ENCODE peak calls at places on chromosome 21, in eight cellular contexts. F, N, V, W, R, K, C and X are unnamed samples.

GRCh38 chr21:29091032-29091431 is 17.6 kb upstream of the CCT8 start:
- DNase-seq in F (no peak), N (no peak), V (peak; percentile 63), W (no peak), R (no peak), K (no peak), C (no peak), X (no peak)

GRCh38 chr21:29904359-29905282 is 35.2 kb downstream of the GRIK1 start:
- DNase-seq in F (no peak), N (no peak), V (no peak), W (no peak), R (no peak), K (no peak), C (no peak), X (no peak)

GRCh38 chr21:26449161-26449560 is 123.9 kb downstream of the CYYR1 start:
- DNase-seq in F (no peak), N (no peak), V (peak; percentile 9), W (no peak), R (no peak), K (no peak), C (peak; percentile 64), X (no peak)

GRCh38 chr21:41924355-41924754 is 29.5 kb downstream of the C2CD2 start:
- DNase-seq in F (no peak), N (no peak), V (no peak), W (peak; percentile 37), R (no peak), K (no peak), C (no peak), X (peak; percentile 5)

GRCh38 chr21:39647476-39647875 is 34.7 kb downstream of the B3GALT5 start:
- DNase-seq in F (no peak), N (no peak), V (peak; percentile 39), W (no peak), R (no peak), K (no peak), C (no peak), X (no peak)

GRCh38 chr21:39251326-39251725 is 62.1 kb downstream of the BRWD1 start:
- DNase-seq in F (no peak), N (no peak), V (peak; percentile 28), W (no peak), R (no peak), K (no peak), C (no peak), X (no peak)

GRCh38 chr21:42781981-42782722 is 97.2 kb downstream of the WDR4 start:
- DNase-seq in F (no peak), N (no peak), V (peak; percentile 13), W (peak; percentile 31), R (peak; percentile 74), K (no peak), C (peak; percentile 79), X (peak; percentile 73)

GRCh38 chr21:23014021-23014420 is 2015.8 kb downstream of the NCAM2 start:
- DNase-seq in F (no peak), N (no peak), V (peak; percentile 84), W (no peak), R (no peak), K (no peak), C (no peak), X (no peak)

GRCh38 chr21:42423197-42423675 is 19.5 kb downstream of the UBASH3A start:
- DNase-seq in F (no peak), N (no peak), V (no peak), W (no peak), R (peak; percentile 77), K (no peak), C (no peak), X (no peak)

GRCh38 chr21:16407403-16408279 is 677.9 kb downstream of the USP25 start:
- DNase-seq in F (no peak), N (no peak), V (peak; percentile 36), W (no peak), R (no peak), K (no peak), C (no peak), X (no peak)

GRCh38 chr21:15199414-15199813 is 134.6 kb upstream of the NRIP1 start:
- DNase-seq in F (no peak), N (no peak), V (no peak), W (no peak), R (no peak), K (no peak), C (no peak), X (no peak)

GRCh38 chr21:20443558-20444155 is 554.6 kb upstream of the NCAM2 start:
- DNase-seq in F (no peak), N (no peak), V (no peak), W (no peak), R (no peak), K (no peak), C (no peak), X (no peak)

GRCh38 chr21:42698730-42699129 is 45.3 kb downstream of the PDE9A start:
- DNase-seq in F (no peak), N (no peak), V (no peak), W (no peak), R (peak; percentile 7), K (no peak), C (no peak), X (no peak)

GRCh38 chr21:28712396-28712795 is 280.3 kb downstream of the LTN1 start:
- DNase-seq in F (no peak), N (no peak), V (no peak), W (no peak), R (no peak), K (no peak), C (peak; percentile 48), X (no peak)

GRCh38 chr21:42721341-42721824 is 68.0 kb downstream of the PDE9A start:
- DNase-seq in F (peak; percentile 67), N (no peak), V (no peak), W (peak; percentile 80), R (no peak), K (no peak), C (no peak), X (no peak)

GRCh38 chr21:41766883-41767605 is at the start of gene RIPK4:
- DNase-seq in F (no peak), N (peak; percentile 91), V (no peak), W (no peak), R (no peak), K (no peak), C (peak; percentile 80), X (no peak)

GRCh38 chr21:22154579-22155274 is 1156.5 kb downstream of the NCAM2 start:
- DNase-seq in F (no peak), N (no peak), V (no peak), W (no peak), R (no peak), K (no peak), C (no peak), X (no peak)

GRCh38 chr21:46607605-46608004 is 2.7 kb upstream of the S100B start:
- DNase-seq in F (no peak), N (no peak), V (no peak), W (no peak), R (no peak), K (no peak), C (no peak), X (no peak)

GRCh38 chr21:16913010-16913409 is 599.8 kb upstream of the CXADR start:
- DNase-seq in F (no peak), N (no peak), V (no peak), W (no peak), R (no peak), K (no peak), C (no peak), X (no peak)

GRCh38 chr21:29184047-29184446 is 53.6 kb downstream of the MAP3K7CL start:
- DNase-seq in F (no peak), N (no peak), V (no peak), W (no peak), R (no peak), K (no peak), C (no peak), X (no peak)

GRCh38 chr21:41321908-41322495 is 5.4 kb downstream of the FAM3B start:
- DNase-seq in F (no peak), N (no peak), V (no peak), W (no peak), R (no peak), K (no peak), C (no peak), X (no peak)

GRCh38 chr21:43974791-43975468 is 37.2 kb upstream of the TRAPPC10 start:
- DNase-seq in F (no peak), N (no peak), V (no peak), W (no peak), R (no peak), K (no peak), C (no peak), X (no peak)
- TF ChIP-seq POLR2A in F (no peak), N (no peak), V (no peak), W (no peak), R (no peak), K (no peak), C (no peak), X (no peak)

GRCh38 chr21:36388835-36389234 is 3.6 kb downstream of the CHAF1B start:
- DNase-seq in F (no peak), N (no peak), V (no peak), W (no peak), R (no peak), K (peak; percentile 64), C (no peak), X (no peak)
- TF ChIP-seq CTCF in F (no peak), N (no peak), V (no peak), W (no peak), R (no peak), K (no peak), C (no peak), X (no peak)

DNA sequence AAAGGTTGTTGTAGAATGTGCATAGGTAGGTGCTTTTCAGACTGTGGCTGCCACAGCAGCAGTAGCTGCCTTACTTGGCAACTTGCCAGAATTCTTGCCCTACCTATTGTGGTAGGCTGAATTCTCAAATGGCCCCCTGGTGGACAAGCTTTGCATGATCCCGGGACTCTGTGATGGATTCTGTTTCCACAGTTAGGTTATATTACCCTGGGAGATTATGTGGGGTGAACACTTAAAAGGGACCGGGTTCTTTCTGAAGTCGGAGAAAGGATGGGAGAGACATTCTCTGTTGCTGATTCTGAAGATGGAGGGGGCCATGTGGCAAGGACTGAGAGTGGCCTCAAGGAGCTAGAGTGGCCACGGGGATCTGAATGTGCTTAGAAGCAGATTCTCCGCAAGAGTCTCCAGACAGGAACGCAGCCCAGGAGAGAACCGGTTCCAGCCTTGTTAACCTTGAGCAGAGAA is 32.1 kb upstream of the KCNE1 start:
- DNase-seq in F (peak; percentile 60), N (peak; percentile 76), V (peak; percentile 79), W (peak; percentile 80), R (no peak), K (no peak), C (peak; percentile 75), X (no peak)
- H3K27ac ChIP-seq in F (no peak overlapping the region), N (peak overlapping the region; percentile 84), V (no peak overlapping the region), W (no peak overlapping the region), R (no peak overlapping the region), K (no peak overlapping the region), C (no peak overlapping the region), X (no peak overlapping the region)

DNA sequence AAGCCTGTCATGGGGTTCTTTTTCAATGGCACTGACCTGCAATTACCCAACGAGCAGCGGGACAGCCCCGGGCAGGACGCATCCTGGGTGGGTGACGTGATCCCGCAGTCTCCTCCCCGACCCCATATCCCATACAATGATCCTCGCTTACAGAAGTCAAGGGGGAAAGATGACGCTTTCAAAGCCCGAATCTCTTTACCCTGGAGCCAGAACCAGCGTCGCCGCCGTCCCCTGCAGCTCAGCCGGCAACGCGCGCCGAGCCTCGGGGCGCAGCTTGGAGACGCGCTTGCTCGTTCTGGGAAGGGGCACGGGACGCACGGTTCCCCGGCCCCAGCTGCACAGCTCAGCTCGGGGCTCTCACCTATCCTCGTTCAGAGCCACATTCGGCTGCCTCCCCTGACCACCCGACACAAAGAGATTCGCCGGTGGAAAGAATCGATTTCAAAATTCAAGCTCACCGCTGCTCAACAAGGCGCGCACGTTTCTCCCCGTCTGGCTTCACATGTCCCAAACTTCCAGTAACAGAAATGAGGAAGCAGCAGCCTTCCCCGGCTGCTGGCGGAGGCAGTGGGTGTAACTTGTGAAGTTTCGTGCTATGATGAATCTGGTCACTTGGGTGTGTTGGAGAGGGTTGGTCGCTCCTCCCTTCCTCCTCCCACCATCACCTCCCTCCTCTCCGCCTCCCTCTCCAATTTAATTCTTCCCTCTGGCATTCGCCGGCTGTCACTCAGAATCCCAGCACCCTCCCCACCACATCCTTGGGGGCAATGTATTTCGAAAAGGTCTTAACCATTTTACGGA is at the start of gene TIAM1:
- DNase-seq in F (no peak), N (no peak), V (no peak), W (peak; percentile 40), R (no peak), K (no peak), C (peak; percentile 72), X (no peak)
- TF ChIP-seq POLR2A in F (no peak), N (no peak), V (no peak), W (no peak), R (no peak), K (peak; percentile 31), C (no peak), X (no peak)